ENCODE peak calls at places on chromosome 1, in seven cellular contexts. U, W, V, C, Y, Z and F are unnamed samples.
A peak's percentile ranks its signal among the peaks of the same experiment; 100 is the strongest.

GRCh38 chr1:165376041-165376810 is 19.7 kb upstream of the LMX1A start:
- DNase-seq in U (peak; percentile 67), W (peak; percentile 87), C (peak; percentile 91), Z (no peak), Y (peak; percentile 74), V (peak; percentile 20), F (peak; percentile 87)

GRCh38 chr1:37755951-37756350 is 9.0 kb downstream of the EPHA10 start:
- DNase-seq in V (no peak), Z (no peak), C (no peak), Y (no peak), W (no peak), U (no peak), F (no peak)

GRCh38 chr1:227343727-227344551 is 25.6 kb upstream of the CDC42BPA start:
- DNase-seq in U (no peak), Z (no peak), Y (peak; percentile 88), W (no peak), C (no peak), V (peak; percentile 96), F (no peak)

GRCh38 chr1:51731998-51732397 is 115.1 kb downstream of the OSBPL9 start:
- DNase-seq in U (no peak), Y (no peak), W (no peak), Z (no peak), V (no peak), C (no peak), F (no peak)

GRCh38 chr1:53585116-53585515 is 125.9 kb downstream of the DMRTB1 start:
- DNase-seq in Y (peak; percentile 86), Z (no peak), V (peak; percentile 83), W (no peak), C (no peak), U (no peak), F (peak; percentile 2)

GRCh38 chr1:58829861-58830260 is 46.0 kb upstream of the JUN start:
- DNase-seq in C (no peak), V (no peak), Y (no peak), W (no peak), U (no peak), Z (no peak), F (no peak)

GRCh38 chr1:43267291-43267805 is 2.4 kb upstream of the TMEM125 start:
- DNase-seq in U (no peak), W (no peak), C (peak; percentile 65), V (peak; percentile 84), Y (peak; percentile 35), Z (peak; percentile 86), F (peak; percentile 28)

GRCh38 chr1:12230549-12231275 is 882 bp downstream of the VPS13D start:
- DNase-seq in W (peak; percentile 64), U (no peak), Z (peak; percentile 32), C (peak; percentile 29), V (no peak), Y (peak; percentile 45), F (peak; percentile 37)

GRCh38 chr1:41486053-41486891 is 1.8 kb upstream of the EDN2 start:
- DNase-seq in Y (peak; percentile 53), U (peak; percentile 72), C (peak; percentile 95), V (peak; percentile 59), Z (peak; percentile 84), W (no peak), F (no peak)

GRCh38 chr1:41385398-41386189 is 24.4 kb downstream of the FOXO6 start:
- DNase-seq in W (no peak), Z (no peak), Y (no peak), V (no peak), U (no peak), C (no peak), F (no peak)

GRCh38 chr1:30745834-30746208 is 11.8 kb downstream of the LAPTM5 start:
- DNase-seq in V (no peak), Y (no peak), U (no peak), W (no peak), Z (no peak), C (no peak), F (no peak)

GRCh38 chr1:246518456-246519205 is 11.6 kb upstream of the SMYD3 start:
- DNase-seq in W (no peak), U (no peak), Y (no peak), V (no peak), C (no peak), Z (no peak), F (no peak)

GRCh38 chr1:109636201-109636952 is 16.7 kb downstream of the AMPD2 start:
- DNase-seq in U (no peak), C (peak; percentile 66), V (peak; percentile 62), W (peak; percentile 53), Z (no peak), Y (peak; percentile 69), F (peak; percentile 55)

GRCh38 chr1:233328661-233329498 is 1.4 kb downstream of the MAP3K21 start:
- DNase-seq in Z (no peak), W (no peak), V (no peak), U (no peak), Y (no peak), C (peak; percentile 35), F (peak; percentile 48)

GRCh38 chr1:214573386-214574358 is 22.3 kb upstream of the PTPN14 start:
- DNase-seq in C (no peak), U (no peak), Y (no peak), W (no peak), Z (peak; percentile 21), V (no peak), F (no peak)

GRCh38 chr1:155136728-155137127 is 1.1 kb downstream of the SLC50A1 start:
- DNase-seq in W (peak; percentile 52), V (no peak), Z (no peak), U (no peak), C (no peak), Y (no peak), F (no peak)

GRCh38 chr1:204544321-204544720 is 28.1 kb downstream of the MDM4 start:
- DNase-seq in Y (no peak), Z (no peak), V (peak; percentile 54), C (no peak), W (no peak), U (no peak), F (no peak)

GRCh38 chr1:161182214-161182613 is 4.9 kb upstream of the B4GALT3 start:
- DNase-seq in Z (no peak), U (no peak), C (no peak), V (peak; percentile 60), W (no peak), Y (no peak), F (no peak)

GRCh38 chr1:242056988-242057744 is 58.3 kb upstream of the MAP1LC3C start:
- DNase-seq in W (no peak), C (no peak), U (no peak), V (no peak), Z (no peak), Y (no peak), F (no peak)

GRCh38 chr1:70227439-70227838 is 6.3 kb downstream of the SRSF11 start:
- DNase-seq in V (peak; percentile 7), U (no peak), Y (peak; percentile 8), C (peak; percentile 20), Z (no peak), W (no peak), F (no peak)

GRCh38 chr1:200731654-200732332 is 6.9 kb upstream of the CAMSAP2 start:
- DNase-seq in Y (no peak), Z (no peak), V (no peak), U (no peak), C (no peak), W (no peak), F (no peak)

GRCh38 chr1:184695023-184695422 is 59.6 kb downstream of the EDEM3 start:
- DNase-seq in V (peak; percentile 40), C (no peak), Y (no peak), U (no peak), Z (no peak), W (no peak), F (no peak)

GRCh38 chr1:117527566-117528102 is 78.2 kb upstream of the TENT5C start:
- DNase-seq in Y (peak; percentile 13), W (no peak), Z (no peak), V (peak; percentile 66), C (no peak), U (no peak), F (no peak)

DNA sequence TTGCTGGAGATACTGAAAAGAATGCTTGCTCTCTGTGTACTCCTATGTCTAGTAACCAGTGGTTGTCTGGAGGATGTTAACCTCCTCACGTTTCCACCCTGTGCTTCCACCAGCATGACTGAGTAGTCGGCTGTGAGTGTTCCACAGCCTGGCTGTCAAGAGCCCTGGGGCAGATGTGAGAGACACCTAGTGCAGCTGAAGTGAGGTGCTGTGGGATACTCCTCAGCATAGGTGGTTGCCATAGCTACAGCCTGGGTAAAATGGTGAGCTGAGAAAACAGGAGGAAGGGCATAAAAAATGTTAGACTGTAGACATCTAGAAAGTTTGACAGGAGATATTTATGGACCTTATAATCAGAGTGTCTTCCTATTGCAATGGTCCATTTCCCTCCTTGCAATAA is 15.8 kb downstream of the IVL start:
- DNase-seq in V (no peak), C (peak; percentile 25), W (no peak), U (no peak), Z (no peak), Y (no peak), F (no peak)
- H2BK120ac ChIP-seq in V (no peak overlapping the region), C (no peak overlapping the region), W (no peak overlapping the region), U (no peak overlapping the region), Z (no peak overlapping the region), Y (no peak overlapping the region), F (no peak overlapping the region)

GRCh38 chr1:85606414-85606800 is 25.8 kb downstream of the CCN1 start:
- DNase-seq in Y (peak; percentile 35), U (no peak), V (peak; percentile 37), W (no peak), C (peak; percentile 43), Z (no peak), F (no peak)

GRCh38 chr1:85605519-85606413 is 25.2 kb downstream of the CCN1 start:
- DNase-seq in W (no peak), U (no peak), V (no peak), Y (no peak), Z (no peak), C (no peak), F (no peak)

GRCh38 chr1:85602536-85602935 is 22.0 kb downstream of the CCN1 start:
- DNase-seq in V (no peak), U (no peak), Y (no peak), W (peak; percentile 52), C (no peak), Z (no peak), F (peak; percentile 49)

GRCh38 chr1:85603086-85603485 is 22.5 kb downstream of the CCN1 start:
- DNase-seq in W (no peak), V (no peak), U (no peak), Y (no peak), C (peak; percentile 76), Z (no peak), F (no peak)

GRCh38 chr1:85604598-85604997 is 24.0 kb downstream of the CCN1 start:
- DNase-seq in C (no peak), V (no peak), Y (no peak), U (no peak), Z (no peak), W (no peak), F (no peak)
- H2BK120ac ChIP-seq in C (no peak overlapping the region), V (peak overlapping the region; percentile 89), Y (no peak overlapping the region), U (no peak overlapping the region), Z (no peak overlapping the region), W (no peak overlapping the region), F (no peak overlapping the region)

DNA sequence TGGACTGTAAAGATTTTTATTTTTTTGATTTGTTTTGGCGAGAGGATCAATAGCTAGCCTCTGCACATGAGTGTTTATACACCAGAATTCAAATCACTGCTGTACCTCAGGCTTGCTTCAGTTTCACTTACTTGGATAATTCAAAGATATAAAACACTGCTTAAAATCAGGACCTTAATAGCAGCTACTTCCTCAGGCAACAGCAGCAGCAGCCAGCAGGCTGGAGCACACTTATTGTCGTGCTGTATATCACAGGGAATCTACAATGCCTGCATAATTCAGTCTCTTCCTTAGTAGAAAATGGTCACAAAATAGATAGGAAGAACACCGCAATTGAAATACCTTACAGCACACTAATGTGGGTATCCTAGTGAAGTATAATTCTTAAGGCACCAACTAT is 497.4 kb downstream of the NEGR1 start:
- DNase-seq in Z (no peak), Y (no peak), W (no peak), U (no peak), V (no peak), C (no peak), F (no peak)
- H2BK120ac ChIP-seq in Z (no peak overlapping the region), Y (no peak overlapping the region), W (no peak overlapping the region), U (no peak overlapping the region), V (no peak overlapping the region), C (no peak overlapping the region), F (no peak overlapping the region)

GRCh38 chr1:66237722-66238479 is 296.1 kb upstream of the SGIP1 start:
- DNase-seq in Y (no peak), Z (no peak), V (peak; percentile 21), W (no peak), C (no peak), U (no peak), F (no peak)
- H2BK120ac ChIP-seq in Y (no peak overlapping the region), Z (no peak overlapping the region), V (no peak overlapping the region), W (no peak overlapping the region), C (no peak overlapping the region), U (no peak overlapping the region), F (no peak overlapping the region)